ENCODE peak calls at places on chromosome 14, in four cellular contexts. T is BJ, C is chondrocyte, G is thoracic aorta. A is an unnamed sample.

GRCh38 chr14:93110856-93111419 is 4.8 kb downstream of the ITPK1 start:
- DNase-seq in C (no peak), G (no peak), T (no peak), A (no peak)

GRCh38 chr14:73846944-73847343 is 4.7 kb upstream of the PTGR2 start:
- DNase-seq in G (no peak), C (no peak), T (no peak), A (no peak)

GRCh38 chr14:94180655-94181271 is 6.6 kb downstream of the PPP4R4 start:
- DNase-seq in T (no peak), C (no peak), G (no peak), A (no peak)

GRCh38 chr14:61911534-61911933 is 149.3 kb downstream of the SNAPC1 start:
- DNase-seq in G (no peak), C (no peak), T (no peak), A (no peak)

GRCh38 chr14:74302160-74302628 is 540 bp downstream of the ABCD4 start:
- DNase-seq in C (no peak), T (no peak), G (no peak), A (no peak)

GRCh38 chr14:100955201-100955600 is 51.7 kb upstream of the RTL1 start:
- DNase-seq in C (no peak), T (peak), G (no peak), A (no peak)

GRCh38 chr14:54147285-54147684 is 190.7 kb upstream of the BMP4 start:
- DNase-seq in T (no peak), G (no peak), C (no peak), A (no peak)

GRCh38 chr14:66284346-66284745 is 201.8 kb upstream of the CCDC196 start:
- DNase-seq in G (no peak), T (no peak), C (no peak), A (no peak)

GRCh38 chr14:73752297-73752992 is 38.3 kb upstream of the PNMA1 start:
- DNase-seq in G (peak), T (peak), C (no peak), A (no peak)

GRCh38 chr14:48560421-48560820 is 885.0 kb upstream of the MDGA2 start:
- DNase-seq in T (no peak), G (no peak), C (no peak), A (no peak)

GRCh38 chr14:61586539-61587396 is 108.5 kb upstream of the HIF1A start:
- DNase-seq in G (no peak), T (no peak), C (no peak), A (no peak)

GRCh38 chr14:95237956-95238355 is 80.6 kb upstream of the DICER1 start:
- DNase-seq in C (no peak), T (no peak), G (no peak), A (no peak)

GRCh38 chr14:58711382-58711781 is 73.6 kb downstream of the DACT1 start:
- DNase-seq in T (no peak), G (no peak), C (no peak), A (no peak)

GRCh38 chr14:58635041-58635440 is 2.7 kb upstream of the DACT1 start:
- DNase-seq in G (no peak), T (no peak), C (no peak), A (no peak)

GRCh38 chr14:33932526-33933292 is 18.2 kb downstream of the EGLN3 start:
- DNase-seq in T (no peak), C (no peak), G (no peak), A (no peak)

GRCh38 chr14:22471545-22472121 is 117.4 kb downstream of the DAD1 start:
- DNase-seq in C (no peak), G (no peak), T (no peak), A (no peak)

GRCh38 chr14:104445086-104445485 is 134.5 kb upstream of the C14orf180 start:
- DNase-seq in C (no peak), T (no peak), G (no peak), A (no peak)

GRCh38 chr14:104150201-104151027 is 12.0 kb downstream of the KIF26A start:
- DNase-seq in C (no peak), T (peak), G (no peak), A (no peak)

GRCh38 chr14:32085182-32085844 is 8.2 kb downstream of the ARHGAP5 start:
- DNase-seq in G (no peak), C (no peak), T (no peak), A (no peak)

GRCh38 chr14:81400852-81401251 is 728 bp upstream of the STON2 start:
- DNase-seq in T (peak), G (peak), C (no peak), A (peak)

GRCh38 chr14:106652494-106652893 is 1126.1 kb downstream of the TMEM121 start:
- DNase-seq in T (no peak), C (no peak), G (no peak), A (no peak)

GRCh38 chr14:41606249-41607118 is at the start of gene LRFN5:
- DNase-seq in C (peak), G (no peak), T (no peak), A (peak)

GRCh38 chr14:75182820-75183219 is 6.4 kb upstream of the TMED10 start:
- DNase-seq in G (no peak), T (peak), C (no peak), A (no peak)

GRCh38 chr14:22656945-22657711 is 13.0 kb upstream of the OR6J1 start:
- DNase-seq in G (no peak), C (no peak), T (no peak), A (no peak)

GRCh38 chr14:21521526-21521925 is 4.6 kb downstream of the SALL2 start:
- DNase-seq in G (no peak), C (no peak), T (peak), A (no peak)

GRCh38 chr14:100107236-100107635 is 42.0 kb downstream of the EVL start:
- DNase-seq in C (no peak), G (no peak), T (no peak), A (no peak)

GRCh38 chr14:37411079-37411735 is 183.8 kb downstream of the FOXA1 start:
- DNase-seq in C (no peak), T (no peak), G (no peak), A (no peak)

GRCh38 chr14:96747006-96747405 is 50.2 kb upstream of the VRK1 start:
- DNase-seq in G (no peak), C (no peak), T (no peak), A (no peak)

GRCh38 chr14:74488788-74489397 is 4.2 kb downstream of the NPC2 start:
- DNase-seq in T (no peak), G (no peak), C (no peak), A (no peak)

GRCh38 chr14:68784995-68785816 is 7.7 kb downstream of the ZFP36L1 start:
- DNase-seq in G (no peak), T (no peak), C (no peak), A (no peak)

GRCh38 chr14:105279642-105280361 is 21.0 kb downstream of the BRF1 start:
- DNase-seq in T (no peak), C (no peak), G (no peak), A (no peak)

GRCh38 chr14:58873228-58873953 is 235.6 kb downstream of the DACT1 start:
- DNase-seq in T (no peak), C (no peak), G (no peak), A (no peak)

GRCh38 chr14:65958664-65959562 is 527.3 kb upstream of the CCDC196 start:
- DNase-seq in G (no peak), C (peak), T (no peak), A (no peak)

GRCh38 chr14:54447231-54447692 is 6.1 kb upstream of the CNIH1 start:
- DNase-seq in T (no peak), C (no peak), G (no peak), A (no peak)

GRCh38 chr14:68011629-68012028 is 192.1 kb downstream of the RAD51B start:
- DNase-seq in G (no peak), T (no peak), C (no peak), A (no peak)

GRCh38 chr14:101004954-101005353 is 101.4 kb upstream of the RTL1 start:
- DNase-seq in T (no peak), C (no peak), G (no peak), A (no peak)

GRCh38 chr14:56487090-56487667 is 92.4 kb upstream of the TMEM260 start:
- DNase-seq in C (no peak), G (no peak), T (no peak), A (no peak)

GRCh38 chr14:56488306-56488705 is 91.3 kb upstream of the TMEM260 start:
- DNase-seq in G (no peak), T (no peak), C (no peak), A (no peak)

GRCh38 chr14:56491299-56492285 is 88.0 kb upstream of the TMEM260 start:
- DNase-seq in C (no peak), T (no peak), G (no peak), A (no peak)

GRCh38 chr14:56487761-56488160 is 91.8 kb upstream of the TMEM260 start:
- DNase-seq in T (no peak), C (no peak), G (no peak), A (no peak)

DNA sequence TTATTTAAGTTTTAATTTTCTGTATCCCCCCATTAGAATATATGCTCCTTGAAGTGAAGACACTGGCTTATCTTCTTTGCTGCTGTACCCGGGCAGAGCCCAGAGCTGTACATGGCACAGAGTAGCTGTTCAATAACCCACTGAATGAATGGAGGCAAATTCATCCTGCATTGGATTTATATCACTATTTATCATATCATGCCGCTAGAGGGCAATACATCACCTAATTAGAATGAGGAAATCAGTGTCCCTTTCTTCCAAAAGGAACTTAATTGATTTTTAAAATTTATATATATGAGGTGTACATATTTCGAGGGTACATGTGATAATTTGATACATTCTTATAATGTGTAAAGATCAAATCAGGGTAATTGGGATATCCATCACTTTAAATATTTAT is 89.2 kb upstream of the TMEM260 start:
- DNase-seq in C (no peak), T (no peak), G (no peak), A (no peak)
- TF ChIP-seq CTCF in C (peak), T (peak), G (peak), A (no peak)

DNA sequence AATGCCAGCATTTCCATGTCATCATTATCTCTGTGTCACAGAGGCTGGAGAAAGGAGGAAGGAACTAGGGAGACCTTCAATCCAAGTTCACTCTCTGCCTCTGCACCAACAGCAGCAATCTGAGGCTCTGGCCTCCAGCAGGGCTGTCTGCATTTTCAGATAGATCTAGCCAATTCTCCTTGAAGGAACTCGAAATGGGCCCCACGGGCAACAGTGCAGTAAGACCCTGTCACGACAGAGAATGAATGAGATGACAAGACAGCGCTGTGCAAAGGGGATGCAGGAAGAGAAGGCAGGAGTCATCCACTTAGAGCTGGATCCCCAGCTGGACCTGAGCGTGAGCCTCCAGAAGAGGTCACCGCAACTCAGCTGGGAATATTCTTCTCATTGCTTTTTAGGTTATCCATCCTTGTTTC is 183.7 kb upstream of the GZMB start:
- DNase-seq in C (no peak), G (no peak), T (no peak), A (no peak)
- TF ChIP-seq CTCF in C (peak), G (no peak), T (peak), A (no peak)

GRCh38 chr14:35959835-35960234 is 133.7 kb downstream of the BRMS1L start:
- DNase-seq in G (no peak), T (no peak), C (no peak), A (no peak)
- TF ChIP-seq CTCF in G (no peak), T (no peak), C (peak), A (no peak)

GRCh38 chr14:63203618-63204406 is 431 bp upstream of the RHOJ start:
- DNase-seq in G (peak), C (peak), T (peak), A (no peak)
- TF ChIP-seq CTCF in G (no peak), C (peak), T (peak), A (no peak)

GRCh38 chr14:76651410-76652055 is 109.7 kb upstream of the VASH1 start:
- DNase-seq in T (no peak), G (no peak), C (no peak), A (no peak)

GRCh38 chr14:76655331-76655730 is 105.9 kb upstream of the VASH1 start:
- DNase-seq in T (no peak), G (no peak), C (no peak), A (no peak)

GRCh38 chr14:76654573-76654955 is 106.7 kb upstream of the VASH1 start:
- DNase-seq in G (no peak), C (no peak), T (no peak), A (no peak)

GRCh38 chr14:76656592-76656991 is 104.7 kb upstream of the VASH1 start:
- DNase-seq in C (no peak), G (no peak), T (no peak), A (no peak)

GRCh38 chr14:76653875-76654572 is 107.2 kb upstream of the VASH1 start:
- DNase-seq in C (no peak), T (no peak), G (no peak), A (no peak)
- TF ChIP-seq CTCF in C (no peak), T (no peak), G (no peak), A (no peak)

A was measured in omental fat pad.